ENCODE peak calls at places on chromosome 1, in four cellular contexts. One of them, this sample, is unnamed.

GRCh38 chr1:224617410-224618361 is 1.6 kb downstream of the CNIH3 start:
- DNase-seq in omental fat pad: no peak
- DNase-seq in progenitor cell of endocrine pancreas: no peak
- DNase-seq in bronchial epithelial cell: no peak
- DNase-seq in this sample: no peak

GRCh38 chr1:152878042-152878441 is at the start of gene SMCP:
- DNase-seq in omental fat pad: no peak
- DNase-seq in progenitor cell of endocrine pancreas: no peak
- DNase-seq in bronchial epithelial cell: no peak
- DNase-seq in this sample: no peak

GRCh38 chr1:153466908-153467307 is 6.5 kb upstream of the S100A7 start:
- DNase-seq in omental fat pad: no peak
- DNase-seq in progenitor cell of endocrine pancreas: no peak
- DNase-seq in bronchial epithelial cell: no peak
- DNase-seq in this sample: no peak

GRCh38 chr1:109649380-109649987 is 6.4 kb upstream of the GSTM4 start:
- DNase-seq in omental fat pad: no peak
- DNase-seq in progenitor cell of endocrine pancreas: no peak
- DNase-seq in bronchial epithelial cell: no peak
- DNase-seq in this sample: no peak

GRCh38 chr1:236363237-236363636 is 30.8 kb upstream of the EDARADD start:
- DNase-seq in omental fat pad: no peak
- DNase-seq in progenitor cell of endocrine pancreas: no peak
- DNase-seq in bronchial epithelial cell: no peak
- DNase-seq in this sample: no peak

GRCh38 chr1:209600541-209600940 is 17.0 kb downstream of the CAMK1G start:
- DNase-seq in omental fat pad: no peak
- DNase-seq in progenitor cell of endocrine pancreas: no peak
- DNase-seq in bronchial epithelial cell: no peak
- DNase-seq in this sample: no peak

GRCh38 chr1:236332092-236332758 is 50.5 kb upstream of the ERO1B start:
- DNase-seq in omental fat pad: no peak
- DNase-seq in progenitor cell of endocrine pancreas: no peak
- DNase-seq in bronchial epithelial cell: no peak
- DNase-seq in this sample: no peak

GRCh38 chr1:194295690-194296089 is 1109.3 kb upstream of the B3GALT2 start:
- DNase-seq in omental fat pad: no peak
- DNase-seq in progenitor cell of endocrine pancreas: no peak
- DNase-seq in bronchial epithelial cell: peak
- DNase-seq in this sample: peak

GRCh38 chr1:32393136-32393535 is 1.1 kb downstream of the BSDC1 start:
- DNase-seq in omental fat pad: no peak
- DNase-seq in progenitor cell of endocrine pancreas: no peak
- DNase-seq in bronchial epithelial cell: no peak
- DNase-seq in this sample: peak

GRCh38 chr1:42144336-42145189 is 8.6 kb upstream of the GUCA2B start:
- DNase-seq in omental fat pad: no peak
- DNase-seq in progenitor cell of endocrine pancreas: no peak
- DNase-seq in bronchial epithelial cell: no peak
- DNase-seq in this sample: no peak

GRCh38 chr1:43267291-43267805 is 2.4 kb upstream of the TMEM125 start:
- DNase-seq in omental fat pad: no peak
- DNase-seq in progenitor cell of endocrine pancreas: no peak
- DNase-seq in bronchial epithelial cell: no peak
- DNase-seq in this sample: no peak

GRCh38 chr1:34843392-34844251 is 15.9 kb downstream of the SMIM12 start:
- DNase-seq in omental fat pad: no peak
- DNase-seq in progenitor cell of endocrine pancreas: no peak
- DNase-seq in bronchial epithelial cell: no peak
- DNase-seq in this sample: no peak

GRCh38 chr1:193335797-193336428 is 149.5 kb upstream of the B3GALT2 start:
- DNase-seq in omental fat pad: no peak
- DNase-seq in progenitor cell of endocrine pancreas: no peak
- DNase-seq in bronchial epithelial cell: no peak
- DNase-seq in this sample: no peak

GRCh38 chr1:161200992-161201827 is 957 bp upstream of the NDUFS2 start:
- DNase-seq in omental fat pad: peak
- DNase-seq in progenitor cell of endocrine pancreas: no peak
- DNase-seq in bronchial epithelial cell: no peak
- DNase-seq in this sample: peak

GRCh38 chr1:55320891-55321290 is 105.7 kb upstream of the USP24 start:
- DNase-seq in omental fat pad: no peak
- DNase-seq in progenitor cell of endocrine pancreas: no peak
- DNase-seq in bronchial epithelial cell: peak
- DNase-seq in this sample: peak
- TF ChIP-seq CTCF in omental fat pad: no peak
- TF ChIP-seq CTCF in progenitor cell of endocrine pancreas: no peak
- TF ChIP-seq CTCF in bronchial epithelial cell: no peak
- TF ChIP-seq CTCF in this sample: no peak

GRCh38 chr1:17615157-17615556 is 75.7 kb downstream of the ARHGEF10L start:
- DNase-seq in omental fat pad: no peak
- DNase-seq in progenitor cell of endocrine pancreas: no peak
- DNase-seq in bronchial epithelial cell: no peak
- DNase-seq in this sample: no peak
- TF ChIP-seq CTCF in omental fat pad: no peak
- TF ChIP-seq CTCF in progenitor cell of endocrine pancreas: no peak
- TF ChIP-seq CTCF in bronchial epithelial cell: no peak
- TF ChIP-seq CTCF in this sample: no peak

DNA sequence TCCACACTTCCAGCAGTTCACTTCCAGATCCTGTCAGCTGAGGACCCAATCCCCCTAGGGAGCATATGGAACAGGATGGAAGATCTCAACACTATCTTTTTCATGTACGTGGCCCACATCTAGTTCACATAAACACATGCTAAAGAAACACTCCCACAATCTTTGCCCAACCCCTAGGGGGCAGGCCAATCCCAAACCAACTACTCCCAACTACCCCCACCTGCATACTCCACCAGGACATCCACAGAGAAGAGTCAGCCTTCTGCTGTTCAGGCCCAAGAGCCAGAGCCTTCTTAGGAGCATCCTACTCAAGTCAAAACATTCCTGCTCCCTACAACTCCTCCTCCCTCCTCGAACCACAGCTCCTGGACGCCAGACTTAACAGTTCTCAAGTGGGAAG is 5.6 kb upstream of the SLC5A9 start:
- DNase-seq in omental fat pad: no peak
- DNase-seq in progenitor cell of endocrine pancreas: no peak
- DNase-seq in bronchial epithelial cell: no peak
- DNase-seq in this sample: no peak
- TF ChIP-seq CTCF in omental fat pad: no peak
- TF ChIP-seq CTCF in progenitor cell of endocrine pancreas: no peak
- TF ChIP-seq CTCF in bronchial epithelial cell: no peak
- TF ChIP-seq CTCF in this sample: no peak

DNA sequence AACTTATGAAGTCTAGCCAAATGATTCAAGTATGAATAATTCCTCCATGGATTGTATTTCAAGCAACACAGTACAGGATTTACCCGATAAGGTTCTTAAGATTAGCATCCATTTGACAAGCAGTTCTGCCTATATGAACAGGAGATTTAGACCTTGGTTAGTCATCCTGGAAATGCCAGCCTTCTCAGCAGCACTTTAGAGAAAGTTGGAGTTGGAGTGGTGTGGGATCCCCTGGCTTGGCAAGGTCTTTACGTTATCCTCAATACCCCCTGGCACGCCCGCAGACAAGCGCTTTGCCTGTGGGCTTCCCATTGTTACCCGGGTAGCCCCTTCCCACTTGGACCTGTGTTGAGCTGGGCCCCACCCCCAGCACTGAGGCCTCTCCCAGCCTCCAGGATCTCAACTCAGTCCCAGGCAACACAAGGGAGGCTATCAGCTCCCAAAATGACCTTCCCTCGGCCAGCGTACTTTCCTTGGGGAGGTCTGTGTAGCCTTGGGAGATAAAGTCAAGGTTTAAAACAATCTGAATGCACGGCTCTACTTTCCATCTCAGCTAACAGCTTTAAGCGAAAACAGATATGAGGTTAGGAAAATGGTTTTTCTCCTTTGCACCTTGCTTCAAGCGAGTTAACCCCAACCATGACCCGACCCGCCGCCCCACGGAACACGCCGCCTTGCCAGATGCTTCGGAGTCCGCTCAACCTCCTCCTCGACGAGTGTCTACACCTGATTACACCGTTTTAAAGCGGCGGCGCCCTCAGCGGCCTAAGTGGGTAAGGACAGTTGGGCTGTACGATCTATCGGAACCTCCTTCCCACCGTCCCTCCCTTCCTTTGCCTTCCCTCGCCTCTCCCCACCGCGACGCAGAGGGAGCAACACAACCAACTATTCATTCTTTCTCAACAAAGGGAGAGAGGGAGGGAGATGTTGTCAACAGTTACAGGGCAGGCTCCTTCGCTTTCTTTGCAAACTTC is 1.2 kb downstream of the BCAR3 start:
- DNase-seq in omental fat pad: peak
- DNase-seq in progenitor cell of endocrine pancreas: peak
- DNase-seq in bronchial epithelial cell: peak
- DNase-seq in this sample: peak
- TF ChIP-seq CTCF in omental fat pad: no peak
- TF ChIP-seq CTCF in progenitor cell of endocrine pancreas: peak
- TF ChIP-seq CTCF in bronchial epithelial cell: peak
- TF ChIP-seq CTCF in this sample: peak

GRCh38 chr1:217313096-217313495 is 317.8 kb downstream of the GPATCH2 start:
- DNase-seq in omental fat pad: no peak
- DNase-seq in progenitor cell of endocrine pancreas: no peak
- DNase-seq in bronchial epithelial cell: peak
- DNase-seq in this sample: peak

GRCh38 chr1:217315346-217315745 is 315.5 kb downstream of the GPATCH2 start:
- DNase-seq in omental fat pad: no peak
- DNase-seq in progenitor cell of endocrine pancreas: no peak
- DNase-seq in bronchial epithelial cell: peak
- DNase-seq in this sample: peak

GRCh38 chr1:217311766-217312165 is 319.1 kb downstream of the GPATCH2 start:
- DNase-seq in omental fat pad: no peak
- DNase-seq in progenitor cell of endocrine pancreas: no peak
- DNase-seq in bronchial epithelial cell: no peak
- DNase-seq in this sample: no peak
- TF ChIP-seq CTCF in omental fat pad: no peak
- TF ChIP-seq CTCF in progenitor cell of endocrine pancreas: peak
- TF ChIP-seq CTCF in bronchial epithelial cell: peak
- TF ChIP-seq CTCF in this sample: no peak

DNA sequence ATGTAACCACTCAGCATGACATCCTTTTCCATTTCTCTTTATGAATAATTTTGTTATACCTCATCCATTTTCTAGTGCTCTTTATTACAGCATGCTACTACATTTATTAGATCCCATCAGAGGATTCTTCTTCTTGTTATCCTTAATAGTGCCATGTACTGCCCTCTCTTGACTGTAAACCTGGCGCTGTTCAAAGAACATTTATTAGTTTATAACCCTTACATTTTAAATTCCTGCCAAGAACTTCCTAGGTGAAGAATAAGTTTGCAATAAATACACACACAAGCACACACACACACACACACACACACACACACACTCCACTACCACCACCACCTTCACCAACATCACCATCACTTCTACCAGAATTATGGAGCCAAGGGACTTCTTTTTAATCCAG is 556.6 kb downstream of the LMO4 start:
- DNase-seq in omental fat pad: no peak
- DNase-seq in progenitor cell of endocrine pancreas: no peak
- DNase-seq in bronchial epithelial cell: no peak
- DNase-seq in this sample: no peak
- TF ChIP-seq CTCF in omental fat pad: no peak
- TF ChIP-seq CTCF in progenitor cell of endocrine pancreas: no peak
- TF ChIP-seq CTCF in bronchial epithelial cell: no peak
- TF ChIP-seq CTCF in this sample: no peak